ENCODE peak calls at places on chromosomes 2 and 18, in ten cellular contexts. U, H, C, W, J, M, P, Z, K and T are unnamed samples. For H3K4me1 and H3K9me3, the result is how much of the 10 kb centered on the place peaks cover.

GRCh38 chr2:197075754-197076337 is 149.3 kb upstream of the PGAP1 start:
- DNase-seq in W (no peak), H (no peak), Z (no peak), C (no peak), P (no peak), M (no peak), J (no peak), U (no peak), K (no peak), T (peak)

GRCh38 chr2:170250584-170250983 is 72.6 kb downstream of the MYO3B start:
- DNase-seq in C (no peak), Z (no peak), W (no peak), H (no peak), M (no peak), J (no peak), P (no peak), K (no peak), U (no peak), T (no peak)

GRCh38 chr2:71798266-71799012 is 345.1 kb downstream of the DYSF start:
- DNase-seq in P (no peak), K (no peak), M (peak), W (no peak), U (peak), Z (peak), C (peak), H (no peak), J (no peak), T (no peak)

GRCh38 chr18:9775172-9775571 is 67.1 kb downstream of the RAB31 start:
- DNase-seq in Z (no peak), W (no peak), P (no peak), K (no peak), U (no peak), J (no peak), C (no peak), M (no peak), H (no peak), T (no peak)

GRCh38 chr2:129779783-129780182 is 199.7 kb upstream of the RAB6C start:
- DNase-seq in H (no peak), U (no peak), Z (no peak), W (no peak), M (no peak), P (no peak), J (no peak), K (no peak), C (no peak), T (no peak)

GRCh38 chr2:109690822-109691541 is 76.8 kb downstream of the SOWAHC start:
- DNase-seq in U (peak), J (no peak), Z (peak), C (no peak), W (no peak), K (peak), H (no peak), P (peak), M (peak), T (no peak)

GRCh38 chr18:7953085-7953958 is 386.2 kb downstream of the PTPRM start:
- DNase-seq in W (no peak), Z (no peak), C (no peak), U (no peak), P (no peak), K (no peak), J (no peak), H (no peak), M (no peak), T (no peak)

GRCh38 chr18:77087391-77088141 is 45.0 kb downstream of the MBP start:
- DNase-seq in P (peak), M (peak), C (peak), U (peak), K (peak), Z (peak), J (no peak), W (peak), H (peak), T (no peak)

GRCh38 chr2:222305510-222306392 is 7.0 kb upstream of the PAX3 start:
- DNase-seq in P (no peak), C (peak), K (peak), W (no peak), H (no peak), J (no peak), Z (no peak), M (no peak), U (no peak), T (no peak)

GRCh38 chr2:101119431-101119830 is 31.8 kb downstream of the TBC1D8 start:
- DNase-seq in H (peak), C (no peak), M (no peak), P (peak), W (no peak), Z (no peak), J (no peak), K (no peak), U (peak), T (no peak)

GRCh38 chr18:79396431-79397287 is 929 bp downstream of the NFATC1 start:
- DNase-seq in J (no peak), C (peak), W (peak), M (peak), Z (peak), K (peak), H (peak), U (peak), P (peak), T (no peak)

GRCh38 chr18:79400091-79400590 is 4.4 kb downstream of the NFATC1 start:
- DNase-seq in Z (peak), H (peak), M (no peak), U (peak), P (peak), J (peak), W (peak), K (peak), C (peak), T (peak)

GRCh38 chr18:79397288-79397829 is 1.6 kb downstream of the NFATC1 start:
- DNase-seq in U (no peak), P (no peak), M (no peak), Z (no peak), C (no peak), W (peak), J (no peak), K (no peak), H (peak), T (no peak)

GRCh38 chr18:79399275-79400081 is 3.7 kb downstream of the NFATC1 start:
- DNase-seq in P (peak), J (no peak), K (no peak), W (peak), M (no peak), Z (no peak), U (no peak), C (peak), H (peak), T (no peak)

DNA sequence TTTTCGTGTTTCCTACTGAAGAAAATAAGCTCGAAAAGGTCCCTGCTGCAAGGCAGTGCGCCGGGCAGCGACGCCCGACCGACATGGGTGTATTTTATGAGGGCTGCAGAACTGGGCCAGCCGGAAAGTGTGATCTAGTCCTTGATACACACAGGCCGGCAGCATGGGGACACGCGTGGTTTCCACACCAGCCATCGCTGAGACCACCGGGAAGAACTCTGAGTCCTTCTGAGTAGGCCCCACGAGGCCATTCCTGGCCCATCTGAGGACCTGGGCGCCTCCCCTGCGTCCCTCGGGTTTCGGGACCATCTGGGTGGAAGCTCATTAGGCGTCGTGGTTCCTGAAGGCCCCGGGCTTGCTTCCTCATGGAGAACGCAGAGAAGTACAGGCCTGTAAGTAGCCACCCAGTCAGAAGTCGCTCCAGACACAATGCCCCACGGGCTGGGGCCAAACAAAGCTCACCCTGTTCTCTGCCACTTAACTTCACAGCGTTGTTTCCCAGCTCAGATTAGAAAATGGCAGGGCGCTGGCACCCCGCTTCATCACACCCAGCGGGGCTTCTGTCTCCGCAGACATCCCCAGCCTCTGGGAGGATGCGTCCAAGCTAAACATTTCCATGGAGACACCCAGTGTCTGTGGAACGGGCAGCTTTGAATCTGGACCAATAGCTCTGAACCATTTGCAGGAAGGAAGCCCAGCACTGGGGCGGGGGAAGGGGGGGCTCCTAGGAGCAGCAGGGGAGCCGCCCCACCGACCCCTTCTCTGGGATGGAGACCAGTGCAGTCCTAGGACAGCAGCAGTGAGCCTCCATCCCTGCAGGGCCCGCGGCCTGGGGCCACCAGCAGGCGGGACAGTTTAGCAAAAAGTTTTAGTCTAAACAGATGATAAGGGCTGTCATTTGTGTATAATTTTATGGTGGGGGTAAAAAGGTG is 2.4 kb downstream of the NFATC1 start:
- DNase-seq in Z (no peak), P (peak), H (peak), M (no peak), K (no peak), U (no peak), W (peak), J (no peak), C (no peak), T (no peak)
- H3K4me1 ChIP-seq in Z (under half), P (half or more), H (under half), M (under half), K (under half), U (half or more), W (under half), J (under half), C (under half), T (under half)

DNA sequence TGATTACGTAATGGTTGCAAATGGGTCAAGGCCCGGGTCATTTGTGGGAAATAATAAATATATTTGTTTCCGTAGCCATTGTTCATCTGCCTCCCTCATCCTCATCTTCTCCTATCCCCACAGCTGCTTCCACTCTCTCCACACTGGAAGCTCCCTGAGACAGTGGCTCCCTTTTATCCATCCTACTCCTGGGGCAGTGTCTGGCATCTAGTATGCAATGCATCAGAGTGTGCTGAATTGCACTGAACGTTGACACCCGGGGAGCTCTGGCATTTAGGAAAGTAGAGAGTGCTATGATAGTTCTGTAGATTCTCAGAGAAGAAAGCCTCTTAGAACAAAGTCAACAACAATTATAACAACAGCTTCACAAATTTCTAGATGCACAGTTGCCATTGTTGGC is 45.5 kb upstream of the NAB1 start:
- DNase-seq in K (no peak), P (no peak), Z (no peak), C (no peak), W (no peak), H (no peak), J (no peak), M (no peak), U (no peak), T (no peak)
- H3K27ac ChIP-seq in K (no peak), P (no peak), Z (no peak), C (no peak), W (no peak), H (no peak), J (no peak), M (no peak), U (no peak), T (no peak)

GRCh38 chr2:107325983-107326786 is 440.2 kb upstream of the ST6GAL2 start:
- DNase-seq in Z (no peak), H (no peak), P (no peak), M (peak), W (no peak), C (no peak), U (no peak), K (no peak), J (no peak), T (no peak)
- H3K9me3 ChIP-seq in Z (under half), H (under half), P (under half), M (under half), W (under half), C (under half), U (under half), K (under half), J (under half), T (under half)

GRCh38 chr18:23149570-23149969 is 14.3 kb downstream of the CABLES1 start:
- DNase-seq in Z (no peak), U (no peak), C (no peak), H (no peak), J (no peak), K (no peak), W (no peak), P (no peak), M (no peak), T (no peak)

GRCh38 chr18:23154823-23155517 is 19.7 kb downstream of the CABLES1 start:
- DNase-seq in K (no peak), C (no peak), H (no peak), P (no peak), W (no peak), J (no peak), M (no peak), Z (no peak), U (no peak), T (no peak)

GRCh38 chr18:23154021-23154420 is 18.7 kb downstream of the CABLES1 start:
- DNase-seq in W (no peak), C (no peak), K (no peak), P (no peak), J (no peak), Z (no peak), H (no peak), M (no peak), U (no peak), T (no peak)

GRCh38 chr18:23148382-23148781 is 13.1 kb downstream of the CABLES1 start:
- DNase-seq in H (no peak), Z (no peak), U (no peak), M (no peak), K (no peak), W (no peak), C (no peak), P (no peak), J (no peak), T (no peak)

GRCh38 chr18:23151414-23152099 is 16.3 kb downstream of the CABLES1 start:
- DNase-seq in K (no peak), C (no peak), J (no peak), M (no peak), U (no peak), W (no peak), P (no peak), H (no peak), Z (no peak), T (no peak)
- H3K4me1 ChIP-seq in K (under half), C (under half), J (under half), M (under half), U (under half), W (under half), P (under half), H (under half), Z (under half), T (under half)

GRCh38 chr2:1740714-1741584 is 3.4 kb downstream of the PXDN start:
- DNase-seq in C (no peak), H (no peak), P (no peak), K (no peak), Z (no peak), M (no peak), U (no peak), J (no peak), W (peak), T (no peak)

GRCh38 chr2:1742680-1743395 is 1.5 kb downstream of the PXDN start:
- DNase-seq in J (no peak), U (peak), Z (peak), H (peak), K (peak), P (peak), C (peak), M (peak), W (peak), T (no peak)

GRCh38 chr2:1741851-1742250 is 2.5 kb downstream of the PXDN start:
- DNase-seq in C (no peak), K (no peak), P (no peak), Z (no peak), J (no peak), U (peak), H (no peak), M (no peak), W (peak), T (no peak)

GRCh38 chr2:1743396-1744150 is 742 bp downstream of the PXDN start:
- DNase-seq in W (peak), P (no peak), J (no peak), Z (peak), M (peak), U (peak), C (peak), H (no peak), K (no peak), T (no peak)

GRCh38 chr2:1742300-1742679 is 2.0 kb downstream of the PXDN start:
- DNase-seq in U (peak), W (no peak), J (no peak), H (no peak), C (no peak), P (no peak), Z (no peak), K (no peak), M (no peak), T (no peak)
- H3K27ac ChIP-seq in U (peak), W (peak), J (no peak), H (peak), C (peak), P (peak), Z (peak), K (peak), M (peak), T (no peak)

DNA sequence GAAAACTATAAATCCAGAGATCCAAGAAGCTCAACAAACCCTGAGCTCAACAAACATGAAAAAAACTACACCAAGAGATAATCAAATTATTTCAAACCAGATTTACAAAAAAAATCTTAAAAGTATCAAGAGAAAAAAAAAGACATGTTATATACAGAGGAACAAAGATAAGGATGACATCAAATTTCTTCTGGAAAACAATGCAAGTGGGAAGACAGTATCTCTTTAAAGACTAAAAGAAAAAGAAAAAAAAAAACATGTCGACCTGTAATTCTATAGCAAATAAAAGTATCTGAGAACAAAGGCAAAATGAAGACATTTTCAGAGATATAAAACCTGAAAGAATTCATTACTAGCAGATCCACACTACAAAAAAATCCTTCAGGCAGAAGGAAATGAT is 21.3 kb downstream of the TMEM131 start:
- DNase-seq in K (no peak), M (no peak), W (no peak), P (no peak), H (no peak), Z (no peak), C (no peak), U (no peak), J (no peak), T (no peak)
- H3K9me3 ChIP-seq in K (under half), M (under half), W (under half), P (under half), H (under half), Z (under half), C (under half), U (under half), J (under half), T (under half)